ENCODE peak calls at places on chromosomes 3 and 15, in ten cellular contexts. O is kidney glomerular epithelial cell, B is ELF-1, S is brain microvascular endothelial cell, W is GM03348, N is NCI-H1694, G is RCC 7860, X is NCI-H1092, H is COR-L47, J is fibroblast of pulmonary artery. D is an unnamed sample.
A peak's percentile ranks its signal among the peaks of the same experiment; 100 is the strongest.

GRCh38 chr3:23602895-23603443 is 202.8 kb upstream of the UBE2E1 start:
- DNase-seq in O (no peak), B (no peak), H (no peak), N (no peak), S (no peak), X (no peak), J (no peak), W (no peak), G (no peak), D (no peak)

GRCh38 chr3:169886671-169887070 is 16.9 kb upstream of the LRRC31 start:
- DNase-seq in X (no peak), G (no peak), W (peak; percentile 63), B (no peak), O (no peak), H (no peak), S (no peak), N (no peak), J (peak; percentile 80), D (no peak)

GRCh38 chr3:11236588-11237461 is 35.4 kb upstream of the ATG7 start:
- DNase-seq in B (peak; percentile 64), S (peak; percentile 39), N (no peak), X (peak; percentile 36), H (peak; percentile 51), W (peak; percentile 44), J (peak; percentile 43), O (peak; percentile 42), G (peak; percentile 11), D (no peak)

GRCh38 chr15:39304201-39304841 is 276.6 kb upstream of the THBS1 start:
- DNase-seq in B (no peak), X (no peak), W (peak; percentile 53), G (no peak), N (no peak), O (no peak), J (no peak), H (no peak), S (no peak), D (peak; percentile 94)

GRCh38 chr3:59654120-59654952 is 604.5 kb upstream of the CFAP20DC start:
- DNase-seq in S (no peak), H (no peak), G (no peak), X (no peak), O (no peak), N (no peak), W (peak; percentile 41), J (no peak), B (peak; percentile 9), D (peak; percentile 87)

GRCh38 chr3:87625911-87626310 is 349.5 kb upstream of the POU1F1 start:
- DNase-seq in J (peak; percentile 2), G (no peak), S (peak; percentile 60), B (no peak), N (no peak), X (no peak), W (no peak), H (no peak), O (no peak), D (no peak)

GRCh38 chr15:39786444-39787056 is 3.9 kb upstream of the FSIP1 start:
- DNase-seq in B (peak; percentile 66), G (peak; percentile 38), H (peak; percentile 64), X (peak; percentile 21), S (no peak), O (peak; percentile 58), N (peak; percentile 57), J (peak; percentile 80), W (peak; percentile 56), D (peak; percentile 41)

GRCh38 chr3:164640586-164640985 is 437.7 kb downstream of the SI start:
- DNase-seq in X (no peak), G (no peak), S (no peak), N (no peak), W (peak; percentile 16), B (no peak), H (no peak), J (no peak), O (no peak), D (no peak)